ENCODE peak calls at places on chromosomes 4 and X, in six cellular contexts. One of them, this sample, is unnamed.

GRCh38 chrX:54807524-54808108 is at the start of gene MAGED2:
- DNase-seq in fibroblast of lung: peak; percentile 39
- DNase-seq in body of pancreas: no peak
- DNase-seq in H1: no peak
- DNase-seq in pancreas: peak; percentile 29
- DNase-seq in IMR-90: peak; percentile 16
- DNase-seq in this sample: no peak

GRCh38 chr4:95087657-95088455 is 330.1 kb downstream of the BMPR1B start:
- DNase-seq in fibroblast of lung: peak; percentile 49
- DNase-seq in body of pancreas: no peak
- DNase-seq in H1: no peak
- DNase-seq in pancreas: no peak
- DNase-seq in IMR-90: peak; percentile 68
- DNase-seq in this sample: no peak

GRCh38 chr4:67587156-67587555 is 28.6 kb downstream of the STAP1 start:
- DNase-seq in fibroblast of lung: no peak
- DNase-seq in body of pancreas: no peak
- DNase-seq in H1: no peak
- DNase-seq in pancreas: no peak
- DNase-seq in IMR-90: no peak
- DNase-seq in this sample: no peak

GRCh38 chr4:15037923-15038541 is 35.8 kb downstream of the CPEB2 start:
- DNase-seq in fibroblast of lung: no peak
- DNase-seq in body of pancreas: no peak
- DNase-seq in H1: no peak
- DNase-seq in pancreas: no peak
- DNase-seq in IMR-90: peak; percentile 22
- DNase-seq in this sample: no peak

GRCh38 chr4:3215733-3216132 is 33.2 kb upstream of the MSANTD1 start:
- DNase-seq in fibroblast of lung: no peak
- DNase-seq in body of pancreas: peak; percentile 1
- DNase-seq in H1: no peak
- DNase-seq in pancreas: no peak
- DNase-seq in IMR-90: no peak
- DNase-seq in this sample: no peak

GRCh38 chr4:36088542-36088941 is 155.8 kb downstream of the ARAP2 start:
- DNase-seq in fibroblast of lung: no peak
- DNase-seq in body of pancreas: no peak
- DNase-seq in H1: no peak
- DNase-seq in pancreas: no peak
- DNase-seq in IMR-90: no peak
- DNase-seq in this sample: no peak

GRCh38 chr4:180434131-180434895 is 1808.9 kb upstream of the TENM3 start:
- DNase-seq in fibroblast of lung: no peak
- DNase-seq in body of pancreas: no peak
- DNase-seq in H1: no peak
- DNase-seq in pancreas: no peak
- DNase-seq in IMR-90: no peak
- DNase-seq in this sample: peak; percentile 16

GRCh38 chr4:7978489-7978888 is 38.8 kb upstream of the AFAP1 start:
- DNase-seq in fibroblast of lung: no peak
- DNase-seq in body of pancreas: no peak
- DNase-seq in H1: no peak
- DNase-seq in pancreas: no peak
- DNase-seq in IMR-90: no peak
- DNase-seq in this sample: peak; percentile 73

GRCh38 chrX:118355225-118355920 is 9.5 kb downstream of the WDR44 start:
- DNase-seq in fibroblast of lung: no peak
- DNase-seq in body of pancreas: no peak
- DNase-seq in H1: no peak
- DNase-seq in pancreas: no peak
- DNase-seq in IMR-90: no peak
- DNase-seq in this sample: no peak

GRCh38 chrX:7614616-7615015 is 228.4 kb upstream of the VCX start:
- DNase-seq in fibroblast of lung: no peak
- DNase-seq in body of pancreas: no peak
- DNase-seq in H1: no peak
- DNase-seq in pancreas: no peak
- DNase-seq in IMR-90: no peak
- DNase-seq in this sample: no peak

GRCh38 chr4:5524900-5525299 is 183.5 kb downstream of the EVC2 start:
- DNase-seq in fibroblast of lung: peak; percentile 64
- DNase-seq in body of pancreas: peak; percentile 58
- DNase-seq in H1: no peak
- DNase-seq in pancreas: peak; percentile 58
- DNase-seq in IMR-90: peak; percentile 57
- DNase-seq in this sample: no peak

GRCh38 chrX:130857207-130857606 is 45.8 kb downstream of the ENOX2 start:
- DNase-seq in fibroblast of lung: no peak
- DNase-seq in body of pancreas: no peak
- DNase-seq in H1: no peak
- DNase-seq in pancreas: no peak
- DNase-seq in IMR-90: no peak
- DNase-seq in this sample: no peak

GRCh38 chr4:154009795-154010194 is 220.9 kb upstream of the SFRP2 start:
- DNase-seq in fibroblast of lung: no peak
- DNase-seq in body of pancreas: no peak
- DNase-seq in H1: no peak
- DNase-seq in pancreas: no peak
- DNase-seq in IMR-90: no peak
- DNase-seq in this sample: no peak

GRCh38 chrX:152817082-152817744 is 13.3 kb downstream of the CETN2 start:
- DNase-seq in fibroblast of lung: peak; percentile 50
- DNase-seq in body of pancreas: peak; percentile 40
- DNase-seq in H1: no peak
- DNase-seq in pancreas: peak; percentile 21
- DNase-seq in IMR-90: peak; percentile 54
- DNase-seq in this sample: peak; percentile 17

GRCh38 chrX:17500145-17500579 is 125.2 kb downstream of the NHS start:
- DNase-seq in fibroblast of lung: peak; percentile 22
- DNase-seq in body of pancreas: no peak
- DNase-seq in H1: no peak
- DNase-seq in pancreas: no peak
- DNase-seq in IMR-90: peak; percentile 64
- DNase-seq in this sample: peak; percentile 55

GRCh38 chr4:100819505-100819904 is 301.7 kb upstream of the EMCN start:
- DNase-seq in fibroblast of lung: no peak
- DNase-seq in body of pancreas: no peak
- DNase-seq in H1: no peak
- DNase-seq in pancreas: no peak
- DNase-seq in IMR-90: no peak
- DNase-seq in this sample: no peak

GRCh38 chr4:183337349-183337748 is 15.1 kb upstream of the CLDN24 start:
- DNase-seq in fibroblast of lung: no peak
- DNase-seq in body of pancreas: no peak
- DNase-seq in H1: no peak
- DNase-seq in pancreas: no peak
- DNase-seq in IMR-90: no peak
- DNase-seq in this sample: no peak

DNA sequence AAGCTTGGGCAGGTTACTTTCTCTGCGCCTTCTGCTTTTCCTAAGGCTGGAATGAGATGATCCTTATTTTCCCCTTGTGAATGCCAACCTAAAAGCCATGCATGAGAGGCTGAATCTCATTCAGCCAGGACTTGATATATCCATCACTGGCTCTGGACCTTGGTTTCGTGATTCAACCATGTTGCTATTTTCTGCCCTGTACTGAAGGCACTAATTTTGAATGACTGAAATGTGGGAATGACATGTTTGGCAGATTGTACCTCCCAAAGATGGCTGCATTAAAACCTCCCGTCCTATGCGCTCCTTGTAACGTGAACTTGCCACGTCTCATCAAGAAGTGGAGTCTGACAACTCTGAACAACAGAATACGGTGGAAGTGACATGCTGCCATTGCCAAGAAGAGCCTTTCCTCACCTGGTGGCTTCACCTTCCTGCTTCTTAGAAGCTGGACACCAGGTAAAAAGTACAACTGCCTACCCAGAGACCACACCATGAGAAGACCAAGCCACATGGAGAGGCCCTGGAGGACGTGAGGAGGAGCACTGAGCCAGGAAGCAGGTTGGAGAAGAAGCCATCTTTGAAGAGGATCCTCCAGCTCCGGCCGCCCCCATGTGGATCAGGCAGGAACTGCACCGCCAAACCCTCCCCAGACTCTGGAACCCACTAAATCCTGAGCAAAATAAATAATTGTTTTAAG is 174.5 kb downstream of the NSUN7 start:
- DNase-seq in fibroblast of lung: peak; percentile 61
- DNase-seq in body of pancreas: peak; percentile 64
- DNase-seq in H1: no peak
- DNase-seq in pancreas: peak; percentile 61
- DNase-seq in IMR-90: peak; percentile 49
- DNase-seq in this sample: no peak
- H3K27ac ChIP-seq in fibroblast of lung: no peak overlapping the region
- H3K27ac ChIP-seq in body of pancreas: peak overlapping the region; percentile 68
- H3K27ac ChIP-seq in H1: no peak overlapping the region
- H3K27ac ChIP-seq in pancreas: peak overlapping the region; percentile 54
- H3K27ac ChIP-seq in IMR-90: no peak overlapping the region
- H3K27ac ChIP-seq in this sample: no peak overlapping the region

GRCh38 chr4:172515266-172515879 is 653.2 kb upstream of the GALNT7 start:
- DNase-seq in fibroblast of lung: no peak
- DNase-seq in body of pancreas: no peak
- DNase-seq in H1: peak; percentile 15
- DNase-seq in pancreas: no peak
- DNase-seq in IMR-90: peak; percentile 41
- DNase-seq in this sample: no peak
- TF ChIP-seq CTCF in fibroblast of lung: no peak
- TF ChIP-seq CTCF in body of pancreas: no peak
- TF ChIP-seq CTCF in H1: peak; percentile 52
- TF ChIP-seq CTCF in pancreas: no peak
- TF ChIP-seq CTCF in IMR-90: no peak
- TF ChIP-seq CTCF in this sample: no peak

GRCh38 chr4:1808396-1808795 is 15.3 kb downstream of the FGFR3 start:
- DNase-seq in fibroblast of lung: no peak
- DNase-seq in body of pancreas: no peak
- DNase-seq in H1: no peak
- DNase-seq in pancreas: no peak
- DNase-seq in IMR-90: no peak
- DNase-seq in this sample: no peak

GRCh38 chr4:1806223-1806564 is 13.1 kb downstream of the FGFR3 start:
- DNase-seq in fibroblast of lung: no peak
- DNase-seq in body of pancreas: no peak
- DNase-seq in H1: no peak
- DNase-seq in pancreas: no peak
- DNase-seq in IMR-90: no peak
- DNase-seq in this sample: no peak

GRCh38 chr4:1805493-1806222 is 12.6 kb downstream of the FGFR3 start:
- DNase-seq in fibroblast of lung: no peak
- DNase-seq in body of pancreas: no peak
- DNase-seq in H1: no peak
- DNase-seq in pancreas: no peak
- DNase-seq in IMR-90: no peak
- DNase-seq in this sample: no peak

GRCh38 chr4:1807258-1807777 is 14.2 kb downstream of the FGFR3 start:
- DNase-seq in fibroblast of lung: no peak
- DNase-seq in body of pancreas: no peak
- DNase-seq in H1: no peak
- DNase-seq in pancreas: no peak
- DNase-seq in IMR-90: no peak
- DNase-seq in this sample: no peak

DNA sequence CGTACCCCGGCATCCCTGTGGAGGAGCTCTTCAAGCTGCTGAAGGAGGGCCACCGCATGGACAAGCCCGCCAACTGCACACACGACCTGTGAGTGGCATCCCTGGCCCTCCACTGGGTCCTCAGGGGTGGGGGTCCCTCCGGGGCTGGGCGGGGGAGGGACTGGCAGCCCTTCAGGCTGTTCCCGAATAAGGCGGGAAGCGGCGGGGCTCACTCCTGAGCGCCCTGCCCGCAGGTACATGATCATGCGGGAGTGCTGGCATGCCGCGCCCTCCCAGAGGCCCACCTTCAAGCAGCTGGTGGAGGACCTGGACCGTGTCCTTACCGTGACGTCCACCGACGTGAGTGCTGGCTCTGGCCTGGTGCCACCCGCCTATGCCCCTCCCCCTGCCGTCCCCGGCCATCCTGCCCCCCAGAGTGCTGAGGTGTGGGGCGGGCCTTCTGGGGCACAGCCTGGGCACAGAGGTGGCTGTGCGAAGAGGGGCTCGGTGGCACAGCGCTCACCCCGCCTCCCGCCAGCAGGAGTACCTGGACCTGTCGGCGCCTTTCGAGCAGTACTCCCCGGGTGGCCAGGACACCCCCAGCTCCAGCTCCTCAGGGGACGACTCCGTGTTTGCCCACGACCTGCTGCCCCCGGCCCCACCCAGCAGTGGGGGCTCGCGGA is 13.6 kb downstream of the FGFR3 start:
- DNase-seq in fibroblast of lung: no peak
- DNase-seq in body of pancreas: no peak
- DNase-seq in H1: no peak
- DNase-seq in pancreas: no peak
- DNase-seq in IMR-90: no peak
- DNase-seq in this sample: no peak
- H3K4me1 ChIP-seq in fibroblast of lung: no peaks in the 10 kb centered on the region
- H3K4me1 ChIP-seq in body of pancreas: peaks cover 45% of the 10 kb centered on the region
- H3K4me1 ChIP-seq in H1: no peaks in the 10 kb centered on the region
- H3K4me1 ChIP-seq in pancreas: no peaks in the 10 kb centered on the region
- H3K4me1 ChIP-seq in IMR-90: no peaks in the 10 kb centered on the region
- H3K4me1 ChIP-seq in this sample: no peaks in the 10 kb centered on the region

GRCh38 chr4:140833280-140833679 is 77.1 kb upstream of the TBC1D9 start:
- DNase-seq in fibroblast of lung: no peak
- DNase-seq in body of pancreas: no peak
- DNase-seq in H1: no peak
- DNase-seq in pancreas: no peak
- DNase-seq in IMR-90: no peak
- DNase-seq in this sample: no peak

GRCh38 chr4:140837742-140838141 is 81.6 kb upstream of the TBC1D9 start:
- DNase-seq in fibroblast of lung: no peak
- DNase-seq in body of pancreas: no peak
- DNase-seq in H1: no peak
- DNase-seq in pancreas: no peak
- DNase-seq in IMR-90: no peak
- DNase-seq in this sample: no peak

GRCh38 chr4:140839396-140839795 is 83.2 kb upstream of the TBC1D9 start:
- DNase-seq in fibroblast of lung: no peak
- DNase-seq in body of pancreas: no peak
- DNase-seq in H1: no peak
- DNase-seq in pancreas: no peak
- DNase-seq in IMR-90: no peak
- DNase-seq in this sample: no peak

GRCh38 chr4:140829825-140830224 is 73.6 kb upstream of the TBC1D9 start:
- DNase-seq in fibroblast of lung: no peak
- DNase-seq in body of pancreas: no peak
- DNase-seq in H1: no peak
- DNase-seq in pancreas: no peak
- DNase-seq in IMR-90: no peak
- DNase-seq in this sample: no peak

DNA sequence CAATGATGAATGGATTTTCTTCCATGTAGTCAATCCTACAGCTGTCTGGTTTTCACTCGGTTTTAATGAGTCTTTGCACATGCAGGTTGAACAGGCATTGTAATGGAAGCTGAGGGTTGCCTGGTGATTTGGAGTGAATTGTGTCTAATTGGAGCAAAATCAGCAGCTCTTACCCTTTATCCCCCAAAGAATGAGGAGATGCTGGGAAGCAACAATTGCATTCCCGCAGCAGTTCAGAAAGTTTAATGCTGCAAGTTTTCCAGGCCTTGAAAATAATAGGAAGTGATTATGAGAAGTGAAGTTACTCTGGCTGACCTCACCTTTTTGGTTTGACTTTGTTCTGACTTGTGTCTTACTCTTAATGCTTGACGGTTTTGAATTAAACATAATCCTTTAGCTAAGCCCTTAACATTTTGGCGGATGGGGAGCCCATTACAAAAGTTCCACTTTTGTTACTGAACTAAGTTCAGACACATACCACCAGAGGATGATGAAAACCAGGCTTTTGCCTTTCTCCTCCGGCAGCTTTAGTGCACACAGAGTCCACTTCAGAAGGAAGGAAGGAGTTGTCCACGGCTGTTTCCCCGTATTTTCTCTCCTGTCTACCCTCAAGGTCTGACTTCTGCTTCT is 78.8 kb upstream of the TBC1D9 start:
- DNase-seq in fibroblast of lung: no peak
- DNase-seq in body of pancreas: no peak
- DNase-seq in H1: no peak
- DNase-seq in pancreas: no peak
- DNase-seq in IMR-90: no peak
- DNase-seq in this sample: no peak
- H3K27ac ChIP-seq in fibroblast of lung: no peak overlapping the region
- H3K27ac ChIP-seq in body of pancreas: no peak overlapping the region
- H3K27ac ChIP-seq in H1: no peak overlapping the region
- H3K27ac ChIP-seq in pancreas: no peak overlapping the region
- H3K27ac ChIP-seq in IMR-90: no peak overlapping the region
- H3K27ac ChIP-seq in this sample: no peak overlapping the region